ENCODE peak calls at places on chromosome 11, in eight cellular contexts. C is LNCaP clone FGC, Q is AG04449, S is GM23248, O is transverse colon, H is IMR-90, L is H7, W is tibial nerve. D is an unnamed sample.

GRCh38 chr11:19703211-19703610 is 9.4 kb upstream of the NAV2 start:
- DNase-seq in O (no peak), W (no peak), Q (no peak), C (no peak), S (peak; percentile 58), H (peak; percentile 36), L (no peak), D (no peak)

GRCh38 chr11:118052581-118053206 is 24.2 kb upstream of the TMPRSS4 start:
- DNase-seq in H (no peak), C (no peak), L (no peak), S (no peak), Q (no peak), W (no peak), O (peak; percentile 7), D (no peak)

GRCh38 chr11:58965246-58965985 is 26.1 kb downstream of the GLYATL1 start:
- DNase-seq in Q (peak; percentile 12), S (peak; percentile 58), C (no peak), H (peak; percentile 38), O (no peak), W (no peak), L (no peak), D (peak; percentile 27)

GRCh38 chr11:61297741-61298140 is 2.6 kb upstream of the VWCE start:
- DNase-seq in L (no peak), O (no peak), Q (peak; percentile 40), S (peak; percentile 95), H (peak; percentile 91), C (no peak), W (no peak), D (peak; percentile 100)

GRCh38 chr11:112292785-112293407 is 32.2 kb upstream of the PLET1 start:
- DNase-seq in S (peak; percentile 93), Q (peak; percentile 91), O (no peak), C (peak; percentile 67), H (peak; percentile 91), L (no peak), W (no peak), D (peak; percentile 97)

GRCh38 chr11:65488273-65489058 is 10.4 kb upstream of the MALAT1 start:
- DNase-seq in L (no peak), H (peak; percentile 71), S (peak; percentile 88), C (no peak), W (no peak), Q (no peak), O (peak; percentile 74), D (peak; percentile 76)

GRCh38 chr11:13378316-13378715 is 84.7 kb downstream of the BTBD10 start:
- DNase-seq in C (no peak), L (no peak), S (no peak), O (no peak), H (no peak), Q (no peak), W (no peak), D (no peak)

GRCh38 chr11:763549-764321 is 13.6 kb downstream of the GATD1 start:
- DNase-seq in W (no peak), C (no peak), L (peak; percentile 48), Q (no peak), O (no peak), H (no peak), S (no peak), D (no peak)

GRCh38 chr11:132343445-132343844 is 973.0 kb downstream of the NTM start:
- DNase-seq in S (no peak), H (no peak), W (no peak), L (no peak), Q (no peak), O (no peak), C (no peak), D (no peak)

GRCh38 chr11:107704432-107704831 is 7.4 kb downstream of the SLN start:
- DNase-seq in C (no peak), L (no peak), Q (no peak), O (no peak), H (peak; percentile 61), W (no peak), S (peak; percentile 91), D (peak; percentile 22)

GRCh38 chr11:10807629-10808552 is 835 bp downstream of the EIF4G2 start:
- DNase-seq in O (peak; percentile 61), W (peak; percentile 39), C (no peak), H (peak; percentile 37), L (peak; percentile 66), Q (no peak), S (peak; percentile 78), D (peak; percentile 62)

GRCh38 chr11:77560605-77561004 is 29.1 kb upstream of the AQP11 start:
- DNase-seq in C (no peak), W (no peak), H (peak; percentile 69), O (no peak), S (peak; percentile 43), L (no peak), Q (peak; percentile 9), D (peak; percentile 54)

GRCh38 chr11:1302461-1303073 is 6.9 kb downstream of the TOLLIP start:
- DNase-seq in Q (no peak), O (no peak), W (no peak), S (no peak), L (peak; percentile 70), H (no peak), C (peak; percentile 37), D (no peak)

GRCh38 chr11:22583963-22584492 is 41.6 kb downstream of the FANCF start:
- DNase-seq in H (no peak), W (no peak), L (no peak), C (no peak), S (no peak), Q (no peak), O (no peak), D (no peak)

GRCh38 chr11:129374993-129375721 is 491 bp upstream of the BARX2 start:
- DNase-seq in W (no peak), Q (no peak), C (no peak), L (peak; percentile 80), H (no peak), O (peak; percentile 71), S (peak; percentile 22), D (no peak)

GRCh38 chr11:14894657-14895598 is 2.9 kb upstream of the CYP2R1 start:
- DNase-seq in C (no peak), W (no peak), L (no peak), S (peak; percentile 48), O (peak; percentile 38), Q (no peak), H (peak; percentile 52), D (peak; percentile 77)
- H3K4me3 ChIP-seq in C (no peak overlapping the region), W (no peak overlapping the region), L (no peak overlapping the region), S (no peak overlapping the region), O (no peak overlapping the region), Q (no peak overlapping the region), H (no peak overlapping the region), D (no peak overlapping the region)

GRCh38 chr11:62444835-62445234 is 26.0 kb downstream of the SCGB1A1 start:
- DNase-seq in Q (no peak), C (peak; percentile 13), W (no peak), O (no peak), L (peak; percentile 32), S (no peak), H (no peak), D (no peak)
- H3K4me3 ChIP-seq in Q (no peak overlapping the region), C (no peak overlapping the region), W (peak overlapping the region; percentile 41), O (peak overlapping the region; percentile 37), L (no peak overlapping the region), S (peak overlapping the region; percentile 70), H (no peak overlapping the region), D (peak overlapping the region; percentile 47)

DNA sequence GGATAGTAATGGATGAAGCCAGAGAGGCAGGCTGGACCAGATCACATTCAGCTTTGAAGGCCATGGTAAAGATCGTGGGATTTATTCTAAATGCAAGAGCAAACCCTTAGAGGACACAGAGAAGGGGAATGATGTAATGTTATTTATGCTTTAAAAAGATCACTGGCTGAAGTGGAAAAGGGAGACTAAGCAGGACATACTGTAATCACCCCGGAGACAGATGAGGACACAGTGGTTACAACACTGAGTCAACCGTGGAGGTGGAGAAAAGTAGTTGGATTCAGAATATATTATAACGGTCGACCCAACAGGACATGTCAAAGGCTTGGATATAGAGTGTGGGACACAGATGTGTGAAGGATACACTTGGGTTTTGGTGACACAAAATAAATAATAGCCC is 38.5 kb downstream of the CDON start:
- DNase-seq in Q (no peak), W (no peak), C (no peak), H (no peak), O (no peak), S (peak; percentile 60), L (no peak), D (no peak)
- H3K4me3 ChIP-seq in Q (no peak overlapping the region), W (no peak overlapping the region), C (no peak overlapping the region), H (no peak overlapping the region), O (no peak overlapping the region), S (no peak overlapping the region), L (no peak overlapping the region), D (no peak overlapping the region)

DNA sequence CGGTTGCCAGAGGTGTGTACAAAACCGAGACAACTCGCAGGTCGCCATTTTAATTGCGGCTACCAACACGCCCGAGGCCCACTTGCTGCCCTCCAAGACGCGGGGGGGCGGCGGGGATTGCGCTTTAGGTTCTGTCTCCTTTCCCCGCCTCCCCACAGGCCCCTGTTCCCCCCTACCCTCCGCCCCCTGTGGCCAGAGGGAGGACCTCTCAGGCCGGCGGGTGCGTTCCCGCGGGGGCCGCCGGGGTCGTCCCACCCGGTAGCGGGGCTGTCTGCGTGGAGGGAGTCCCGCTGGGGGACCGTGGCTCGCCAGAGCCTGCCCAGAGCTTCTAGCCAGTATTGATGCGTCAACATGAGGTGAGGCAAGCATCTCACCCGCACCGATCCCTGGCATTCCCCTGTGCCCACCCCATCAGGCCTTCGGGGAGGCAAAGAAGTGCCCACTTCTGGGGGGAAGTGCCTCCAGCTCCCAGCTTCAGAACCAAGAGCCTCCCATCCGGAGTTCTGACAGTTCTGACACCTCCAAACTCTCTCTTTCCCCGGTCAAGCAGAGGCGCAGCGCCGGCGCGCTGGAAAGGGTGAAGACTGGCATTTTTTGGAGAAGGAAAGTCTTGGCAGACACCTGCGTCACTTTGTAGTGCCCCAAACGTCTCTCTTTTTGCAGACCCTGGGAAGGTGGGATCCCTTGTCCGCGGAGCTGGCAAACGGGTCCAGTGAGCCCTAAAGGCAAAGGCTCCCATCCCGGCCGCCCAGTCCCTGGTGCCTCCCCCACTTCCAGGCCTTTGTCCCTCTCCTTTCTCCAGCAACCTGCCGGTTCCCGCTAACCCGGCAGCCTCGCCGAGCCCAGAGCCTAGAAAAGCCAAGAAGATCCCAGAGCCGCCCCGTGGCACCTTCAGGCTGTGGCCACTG is 3.1 kb upstream of the PAX6 start:
- DNase-seq in L (peak; percentile 76), Q (no peak), H (no peak), C (no peak), S (no peak), O (no peak), W (no peak), D (no peak)
- H3K4me3 ChIP-seq in L (peak overlapping the region; percentile 26), Q (no peak overlapping the region), H (no peak overlapping the region), C (no peak overlapping the region), S (no peak overlapping the region), O (peak overlapping the region; percentile 60), W (no peak overlapping the region), D (no peak overlapping the region)